ENCODE peak calls at places on chromosomes 11 and 22, in six cellular contexts. F, W, T, C, G and S are unnamed samples.

GRCh38 chr11:75450826-75451783 is 18.1 kb upstream of the KLHL35 start:
- DNase-seq in W (no peak), T (no peak), F (no peak), C (no peak), G (no peak), S (no peak)

GRCh38 chr22:29617922-29618629 is 14.6 kb downstream of the NF2 start:
- DNase-seq in F (no peak), G (peak; percentile 62), C (peak; percentile 36), W (no peak), T (no peak), S (no peak)

GRCh38 chr22:36323182-36323854 is 64.4 kb downstream of the MYH9 start:
- DNase-seq in G (peak; percentile 71), W (peak; percentile 88), T (peak; percentile 97), F (peak; percentile 54), C (peak; percentile 62), S (peak; percentile 74)

GRCh38 chr11:20013346-20014066 is 146.8 kb downstream of the DBX1 start:
- DNase-seq in G (peak; percentile 31), F (no peak), T (no peak), W (no peak), C (no peak), S (no peak)

GRCh38 chr11:128642571-128642970 is 51.3 kb upstream of the FLI1 start:
- DNase-seq in W (no peak), F (no peak), T (no peak), C (no peak), G (no peak), S (no peak)

GRCh38 chr11:96292291-96293010 is 50.5 kb downstream of the MAML2 start:
- DNase-seq in F (no peak), T (no peak), W (no peak), G (no peak), C (no peak), S (no peak)

GRCh38 chr11:73245461-73245860 is 26.7 kb upstream of the P2RY6 start:
- DNase-seq in T (peak; percentile 10), W (no peak), C (no peak), F (no peak), G (no peak), S (no peak)

GRCh38 chr22:47627561-47628253 is 865.3 kb downstream of the TBC1D22A start:
- DNase-seq in T (no peak), W (no peak), G (no peak), C (no peak), F (no peak), S (no peak)

GRCh38 chr11:121909571-121909970 is 206.4 kb downstream of the BLID start:
- DNase-seq in T (no peak), C (no peak), G (peak; percentile 80), W (no peak), F (no peak), S (peak; percentile 59)

GRCh38 chr11:27699926-27700350 is 317 bp downstream of the BDNF start:
- DNase-seq in G (peak; percentile 26), C (no peak), F (no peak), W (no peak), T (no peak), S (no peak)

GRCh38 chr11:128472128-128473110 is 114.9 kb downstream of the ETS1 start:
- DNase-seq in T (no peak), G (peak; percentile 66), W (no peak), F (no peak), C (no peak), S (peak; percentile 84)

GRCh38 chr22:32333141-32333768 is 24.4 kb upstream of the RFPL3 start:
- DNase-seq in G (no peak), T (no peak), C (no peak), W (no peak), F (no peak), S (no peak)

GRCh38 chr22:44369241-44369652 is 56.5 kb upstream of the SHISAL1 start:
- DNase-seq in F (no peak), C (no peak), G (no peak), T (peak; percentile 49), W (no peak), S (no peak)

GRCh38 chr11:34602245-34602644 is 18.6 kb upstream of the EHF start:
- DNase-seq in T (no peak), C (peak; percentile 74), F (no peak), W (no peak), G (no peak), S (no peak)

GRCh38 chr22:29480512-29481264 is 670 bp downstream of the NEFH start:
- DNase-seq in T (no peak), W (no peak), F (peak; percentile 58), C (peak; percentile 20), G (peak; percentile 85), S (peak; percentile 58)

GRCh38 chr11:63756919-63757761 is 11.4 kb downstream of the ZFTA start:
- DNase-seq in T (no peak), G (no peak), F (no peak), C (no peak), W (no peak), S (no peak)
- H3K4me3 ChIP-seq in T (no peak overlapping the region), G (no peak overlapping the region), F (no peak overlapping the region), C (no peak overlapping the region), W (no peak overlapping the region), S (no peak overlapping the region)

GRCh38 chr11:106446961-106447360 is 369.5 kb downstream of the AASDHPPT start:
- DNase-seq in W (no peak), F (no peak), G (peak; percentile 53), C (no peak), T (no peak), S (no peak)
- TF ChIP-seq CTCF in W (no peak), F (no peak), G (no peak), C (no peak), T (no peak), S (no peak)

GRCh38 chr11:23471878-23472277 is 611.6 kb upstream of the CCDC179 start:
- DNase-seq in W (no peak), G (no peak), F (no peak), C (no peak), T (no peak), S (no peak)
- H3K4me3 ChIP-seq in W (no peak overlapping the region), G (no peak overlapping the region), F (no peak overlapping the region), C (no peak overlapping the region), T (no peak overlapping the region), S (no peak overlapping the region)

GRCh38 chr11:58924230-58924629 is 15.1 kb upstream of the GLYATL1 start:
- DNase-seq in C (no peak), F (no peak), W (no peak), T (no peak), G (no peak), S (no peak)

GRCh38 chr11:58921778-58922390 is 17.4 kb upstream of the GLYATL1 start:
- DNase-seq in W (no peak), C (no peak), G (no peak), F (no peak), T (no peak), S (no peak)

GRCh38 chr11:58926251-58926650 is 13.0 kb upstream of the GLYATL1 start:
- DNase-seq in G (no peak), W (no peak), T (no peak), C (no peak), F (no peak), S (peak; percentile 46)

GRCh38 chr11:58922475-58922874 is 16.8 kb upstream of the GLYATL1 start:
- DNase-seq in T (no peak), G (no peak), F (no peak), C (no peak), W (no peak), S (no peak)

GRCh38 chr11:58923300-58923788 is 15.9 kb upstream of the GLYATL1 start:
- DNase-seq in G (peak; percentile 62), W (no peak), T (no peak), F (no peak), C (no peak), S (peak; percentile 41)
- TF ChIP-seq CTCF in G (peak; percentile 32), W (no peak), T (no peak), F (peak; percentile 31), C (peak; percentile 32), S (peak; percentile 20)

GRCh38 chr11:104325093-104325492 is 161.1 kb upstream of the PDGFD start:
- DNase-seq in C (no peak), W (no peak), G (no peak), T (no peak), F (no peak), S (no peak)

GRCh38 chr11:104324276-104324675 is 160.3 kb upstream of the PDGFD start:
- DNase-seq in T (no peak), F (no peak), G (no peak), C (no peak), W (no peak), S (no peak)

GRCh38 chr11:104320956-104321355 is 157.0 kb upstream of the PDGFD start:
- DNase-seq in T (no peak), W (no peak), F (no peak), G (no peak), C (no peak), S (no peak)

GRCh38 chr11:104320091-104320490 is 156.1 kb upstream of the PDGFD start:
- DNase-seq in F (no peak), W (no peak), G (peak; percentile 42), C (no peak), T (no peak), S (no peak)

GRCh38 chr11:104323841-104324240 is 159.9 kb upstream of the PDGFD start:
- DNase-seq in W (no peak), C (no peak), F (no peak), G (no peak), T (no peak), S (no peak)
- H3K4me3 ChIP-seq in W (no peak overlapping the region), C (no peak overlapping the region), F (no peak overlapping the region), G (no peak overlapping the region), T (no peak overlapping the region), S (no peak overlapping the region)

GRCh38 chr11:2943711-2944118 is 14.5 kb upstream of the PHLDA2 start:
- DNase-seq in G (peak; percentile 44), C (peak; percentile 48), T (no peak), F (peak; percentile 45), W (no peak), S (peak; percentile 20)
- TF ChIP-seq CTCF in G (no peak), C (no peak), T (no peak), F (no peak), W (no peak), S (no peak)

GRCh38 chr11:15472405-15472799 is 357.7 kb downstream of the INSC start:
- DNase-seq in T (no peak), G (no peak), W (no peak), F (no peak), C (no peak), S (no peak)
- H3K4me3 ChIP-seq in T (no peak overlapping the region), G (no peak overlapping the region), W (no peak overlapping the region), F (no peak overlapping the region), C (no peak overlapping the region), S (no peak overlapping the region)

GRCh38 chr11:44037658-44037998 is 10.2 kb upstream of the ACCSL start:
- DNase-seq in G (no peak), C (no peak), F (no peak), T (no peak), W (no peak), S (no peak)
- TF ChIP-seq CTCF in G (no peak), C (no peak), F (no peak), T (no peak), W (no peak), S (no peak)

DNA sequence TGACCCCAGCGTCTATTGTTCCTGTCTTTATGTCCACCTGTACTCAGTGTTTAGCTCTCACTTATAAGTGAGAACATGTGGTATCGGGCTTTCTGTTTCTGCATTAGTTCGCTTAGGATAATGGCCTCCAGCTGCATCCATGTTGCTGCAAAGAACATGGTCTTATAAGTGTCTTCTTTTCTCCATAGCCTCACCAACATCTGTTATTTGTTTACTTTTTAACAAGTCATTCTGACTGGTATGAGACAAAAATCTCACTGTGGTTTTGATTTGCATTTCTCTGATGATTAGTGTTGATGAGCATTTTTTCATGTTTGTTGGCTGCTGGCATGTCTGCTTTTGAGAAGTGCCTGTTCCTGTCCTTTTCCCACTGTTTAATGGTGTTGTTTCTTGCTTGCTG is 21.7 kb upstream of the SLN start:
- DNase-seq in W (no peak), F (no peak), G (no peak), C (no peak), T (no peak), S (peak; percentile 35)
- H3K4me3 ChIP-seq in W (no peak overlapping the region), F (no peak overlapping the region), G (no peak overlapping the region), C (no peak overlapping the region), T (no peak overlapping the region), S (no peak overlapping the region)